ENCODE peak calls at places on chromosomes 12 and 14, in six cellular contexts. One of them, this sample, is unnamed.

GRCh38 chr14:87233266-87233665 is 759.7 kb downstream of the GALC start:
- DNase-seq in RPMI7951: no peak
- DNase-seq in NCI-H774: no peak
- DNase-seq in posterior vena cava: no peak
- DNase-seq in GM19239: no peak
- DNase-seq in Calu3: no peak
- DNase-seq in this sample: no peak

GRCh38 chr12:60266381-60266852 is 670.6 kb downstream of the SLC16A7 start:
- DNase-seq in NCI-H774: no peak
- DNase-seq in Calu3: peak
- DNase-seq in RPMI7951: peak
- DNase-seq in GM19239: no peak
- DNase-seq in posterior vena cava: no peak
- DNase-seq in this sample: no peak

GRCh38 chr12:90839340-90839739 is 115.6 kb downstream of the CCER1 start:
- DNase-seq in Calu3: no peak
- DNase-seq in NCI-H774: no peak
- DNase-seq in posterior vena cava: no peak
- DNase-seq in GM19239: no peak
- DNase-seq in RPMI7951: no peak
- DNase-seq in this sample: no peak

GRCh38 chr12:80282761-80283160 is 161.3 kb upstream of the PTPRQ start:
- DNase-seq in NCI-H774: no peak
- DNase-seq in posterior vena cava: no peak
- DNase-seq in Calu3: no peak
- DNase-seq in RPMI7951: no peak
- DNase-seq in GM19239: no peak
- DNase-seq in this sample: no peak

GRCh38 chr12:3038166-3038565 is 39.0 kb upstream of the TSPAN9 start:
- DNase-seq in RPMI7951: no peak
- DNase-seq in posterior vena cava: no peak
- DNase-seq in Calu3: no peak
- DNase-seq in NCI-H774: no peak
- DNase-seq in GM19239: no peak
- DNase-seq in this sample: no peak

GRCh38 chr14:62143235-62143634 is 381.0 kb downstream of the SNAPC1 start:
- DNase-seq in NCI-H774: no peak
- DNase-seq in GM19239: no peak
- DNase-seq in RPMI7951: peak
- DNase-seq in Calu3: no peak
- DNase-seq in posterior vena cava: no peak
- DNase-seq in this sample: no peak

GRCh38 chr12:41277019-41277770 is 89.1 kb downstream of the PDZRN4 start:
- DNase-seq in GM19239: peak
- DNase-seq in RPMI7951: peak
- DNase-seq in posterior vena cava: no peak
- DNase-seq in NCI-H774: peak
- DNase-seq in Calu3: peak
- DNase-seq in this sample: no peak

GRCh38 chr12:95218852-95219171 is 1.2 kb downstream of the VEZT start:
- DNase-seq in Calu3: peak
- DNase-seq in RPMI7951: no peak
- DNase-seq in GM19239: no peak
- DNase-seq in posterior vena cava: no peak
- DNase-seq in NCI-H774: peak
- DNase-seq in this sample: no peak

GRCh38 chr14:24143511-24143910 is 2.1 kb upstream of the EMC9 start:
- DNase-seq in GM19239: no peak
- DNase-seq in RPMI7951: peak
- DNase-seq in posterior vena cava: no peak
- DNase-seq in NCI-H774: no peak
- DNase-seq in Calu3: no peak
- DNase-seq in this sample: no peak

GRCh38 chr12:22477894-22478287 is 66.5 kb downstream of the C2CD5 start:
- DNase-seq in GM19239: no peak
- DNase-seq in Calu3: no peak
- DNase-seq in posterior vena cava: no peak
- DNase-seq in RPMI7951: no peak
- DNase-seq in NCI-H774: no peak
- DNase-seq in this sample: no peak

GRCh38 chr12:7602287-7602686 is 63.4 kb downstream of the APOBEC1 start:
- DNase-seq in GM19239: no peak
- DNase-seq in posterior vena cava: no peak
- DNase-seq in RPMI7951: peak
- DNase-seq in NCI-H774: no peak
- DNase-seq in Calu3: no peak
- DNase-seq in this sample: no peak

GRCh38 chr12:120886194-120887018 is 17.8 kb downstream of the SPPL3 start:
- DNase-seq in GM19239: no peak
- DNase-seq in RPMI7951: no peak
- DNase-seq in Calu3: no peak
- DNase-seq in posterior vena cava: no peak
- DNase-seq in NCI-H774: no peak
- DNase-seq in this sample: no peak

GRCh38 chr12:4505381-4505986 is 33.2 kb upstream of the RAD51AP1 start:
- DNase-seq in Calu3: no peak
- DNase-seq in RPMI7951: peak
- DNase-seq in posterior vena cava: no peak
- DNase-seq in GM19239: no peak
- DNase-seq in NCI-H774: no peak
- DNase-seq in this sample: no peak

GRCh38 chr12:52632656-52633055 is 14.3 kb upstream of the KRT73 start:
- DNase-seq in GM19239: no peak
- DNase-seq in RPMI7951: no peak
- DNase-seq in posterior vena cava: no peak
- DNase-seq in Calu3: no peak
- DNase-seq in NCI-H774: no peak
- DNase-seq in this sample: no peak

GRCh38 chr12:122840580-122841513 is 5.6 kb downstream of the HIP1R start:
- DNase-seq in NCI-H774: no peak
- DNase-seq in Calu3: no peak
- DNase-seq in GM19239: no peak
- DNase-seq in RPMI7951: no peak
- DNase-seq in posterior vena cava: peak
- DNase-seq in this sample: no peak

GRCh38 chr12:14999421-15000047 is 26.7 kb downstream of the PDE6H start:
- DNase-seq in posterior vena cava: no peak
- DNase-seq in Calu3: no peak
- DNase-seq in RPMI7951: peak
- DNase-seq in GM19239: no peak
- DNase-seq in NCI-H774: no peak
- DNase-seq in this sample: no peak

GRCh38 chr14:64611358-64612020 is 61.7 kb downstream of the PPP1R36 start:
- DNase-seq in GM19239: no peak
- DNase-seq in posterior vena cava: no peak
- DNase-seq in RPMI7951: no peak
- DNase-seq in NCI-H774: peak
- DNase-seq in Calu3: no peak
- DNase-seq in this sample: no peak

GRCh38 chr14:36817071-36817930 is 155.6 kb downstream of the PAX9 start:
- DNase-seq in NCI-H774: no peak
- DNase-seq in RPMI7951: no peak
- DNase-seq in GM19239: no peak
- DNase-seq in posterior vena cava: no peak
- DNase-seq in Calu3: no peak
- DNase-seq in this sample: no peak

GRCh38 chr14:99339551-99339950 is 67.6 kb upstream of the BCL11B start:
- DNase-seq in GM19239: no peak
- DNase-seq in NCI-H774: no peak
- DNase-seq in Calu3: no peak
- DNase-seq in posterior vena cava: no peak
- DNase-seq in RPMI7951: no peak
- DNase-seq in this sample: no peak

GRCh38 chr14:101740981-101741380 is 20.5 kb upstream of the PPP2R5C start:
- DNase-seq in RPMI7951: no peak
- DNase-seq in GM19239: no peak
- DNase-seq in NCI-H774: no peak
- DNase-seq in Calu3: no peak
- DNase-seq in posterior vena cava: no peak
- DNase-seq in this sample: no peak

GRCh38 chr14:38544766-38545165 is 288.9 kb upstream of the CLEC14A start:
- DNase-seq in posterior vena cava: no peak
- DNase-seq in RPMI7951: no peak
- DNase-seq in NCI-H774: no peak
- DNase-seq in GM19239: no peak
- DNase-seq in Calu3: no peak
- DNase-seq in this sample: no peak

GRCh38 chr14:89485264-89485663 is 68.2 kb upstream of the FOXN3 start:
- DNase-seq in NCI-H774: no peak
- DNase-seq in Calu3: no peak
- DNase-seq in posterior vena cava: no peak
- DNase-seq in RPMI7951: no peak
- DNase-seq in GM19239: no peak
- DNase-seq in this sample: no peak

GRCh38 chr14:87131879-87132278 is 861.1 kb downstream of the GALC start:
- DNase-seq in GM19239: no peak
- DNase-seq in Calu3: no peak
- DNase-seq in RPMI7951: no peak
- DNase-seq in posterior vena cava: no peak
- DNase-seq in NCI-H774: no peak
- DNase-seq in this sample: no peak

GRCh38 chr14:58060898-58061297 is 91.1 kb downstream of the ARMH4 start:
- DNase-seq in GM19239: no peak
- DNase-seq in NCI-H774: no peak
- DNase-seq in RPMI7951: no peak
- DNase-seq in Calu3: no peak
- DNase-seq in posterior vena cava: no peak
- DNase-seq in this sample: no peak

GRCh38 chr12:128840862-128841468 is 12.3 kb upstream of the GLT1D1 start:
- DNase-seq in GM19239: no peak
- DNase-seq in posterior vena cava: peak
- DNase-seq in Calu3: no peak
- DNase-seq in RPMI7951: peak
- DNase-seq in NCI-H774: no peak
- DNase-seq in this sample: no peak

GRCh38 chr14:74476607-74477006 is 16.5 kb downstream of the NPC2 start:
- DNase-seq in GM19239: no peak
- DNase-seq in posterior vena cava: no peak
- DNase-seq in NCI-H774: no peak
- DNase-seq in Calu3: no peak
- DNase-seq in RPMI7951: no peak
- DNase-seq in this sample: no peak

GRCh38 chr12:50960130-50960529 is 7.8 kb downstream of the HIGD1C start:
- DNase-seq in RPMI7951: no peak
- DNase-seq in GM19239: no peak
- DNase-seq in Calu3: no peak
- DNase-seq in posterior vena cava: no peak
- DNase-seq in NCI-H774: no peak
- DNase-seq in this sample: no peak

GRCh38 chr12:4719821-4720636 is at the start of gene GALNT8:
- DNase-seq in NCI-H774: no peak
- DNase-seq in GM19239: no peak
- DNase-seq in RPMI7951: no peak
- DNase-seq in Calu3: peak
- DNase-seq in posterior vena cava: no peak
- DNase-seq in this sample: no peak

GRCh38 chr12:101877816-101878811 is 734 bp downstream of the DRAM1 start:
- DNase-seq in NCI-H774: no peak
- DNase-seq in Calu3: peak
- DNase-seq in RPMI7951: peak
- DNase-seq in GM19239: no peak
- DNase-seq in posterior vena cava: peak
- DNase-seq in this sample: peak

GRCh38 chr12:20150835-20151234 is 217.5 kb upstream of the PDE3A start:
- DNase-seq in Calu3: no peak
- DNase-seq in posterior vena cava: no peak
- DNase-seq in RPMI7951: peak
- DNase-seq in NCI-H774: no peak
- DNase-seq in GM19239: no peak
- DNase-seq in this sample: no peak

GRCh38 chr14:92726135-92726932 is 22.1 kb downstream of the LGMN start:
- DNase-seq in RPMI7951: peak
- DNase-seq in Calu3: peak
- DNase-seq in GM19239: no peak
- DNase-seq in NCI-H774: no peak
- DNase-seq in posterior vena cava: peak
- DNase-seq in this sample: peak

GRCh38 chr14:78997811-78998210 is 827.6 kb downstream of the NRXN3 start:
- DNase-seq in NCI-H774: no peak
- DNase-seq in RPMI7951: no peak
- DNase-seq in posterior vena cava: no peak
- DNase-seq in GM19239: no peak
- DNase-seq in Calu3: no peak
- DNase-seq in this sample: no peak

GRCh38 chr12:5808956-5809355 is 136.1 kb downstream of the ANO2 start:
- DNase-seq in GM19239: no peak
- DNase-seq in posterior vena cava: no peak
- DNase-seq in RPMI7951: peak
- DNase-seq in Calu3: no peak
- DNase-seq in NCI-H774: no peak
- DNase-seq in this sample: no peak

GRCh38 chr12:22103418-22103817 is 57.4 kb downstream of the CMAS start:
- DNase-seq in RPMI7951: no peak
- DNase-seq in Calu3: no peak
- DNase-seq in GM19239: no peak
- DNase-seq in NCI-H774: no peak
- DNase-seq in posterior vena cava: no peak
- DNase-seq in this sample: no peak

GRCh38 chr12:68435816-68436215 is 103.7 kb upstream of the MDM1 start:
- DNase-seq in NCI-H774: no peak
- DNase-seq in GM19239: no peak
- DNase-seq in RPMI7951: no peak
- DNase-seq in Calu3: no peak
- DNase-seq in posterior vena cava: no peak
- DNase-seq in this sample: no peak

GRCh38 chr12:61993734-61994345 is 266.4 kb upstream of the USP15 start:
- DNase-seq in NCI-H774: no peak
- DNase-seq in Calu3: peak
- DNase-seq in RPMI7951: peak
- DNase-seq in GM19239: no peak
- DNase-seq in posterior vena cava: no peak
- DNase-seq in this sample: no peak

GRCh38 chr14:22769369-22769768 is 2.9 kb downstream of the OXA1L start:
- DNase-seq in Calu3: no peak
- DNase-seq in NCI-H774: no peak
- DNase-seq in RPMI7951: no peak
- DNase-seq in posterior vena cava: no peak
- DNase-seq in GM19239: no peak
- DNase-seq in this sample: no peak

GRCh38 chr14:65604946-65605345 is 192.4 kb downstream of the FUT8 start:
- DNase-seq in NCI-H774: no peak
- DNase-seq in Calu3: no peak
- DNase-seq in GM19239: no peak
- DNase-seq in RPMI7951: no peak
- DNase-seq in posterior vena cava: no peak
- DNase-seq in this sample: no peak